ENCODE peak calls at places on chromosomes 1 and 21, in four cellular contexts. One of them, this sample, is unnamed.

GRCh38 chr1:205076245-205076761 is 8.0 kb downstream of the TMEM81 start:
- DNase-seq in K562: no peak
- DNase-seq in H1: no peak
- DNase-seq in HepG2: no peak
- DNase-seq in this sample: peak; percentile 24

GRCh38 chr1:156282143-156282478 is 514 bp downstream of the SMG5 start:
- DNase-seq in K562: no peak
- DNase-seq in H1: no peak
- DNase-seq in HepG2: no peak
- DNase-seq in this sample: no peak

GRCh38 chr21:42594616-42595280 is 58.7 kb upstream of the PDE9A start:
- DNase-seq in HepG2: no peak
- DNase-seq in K562: no peak
- DNase-seq in H1: no peak
- DNase-seq in this sample: no peak

GRCh38 chr1:87203890-87204289 is 124.8 kb upstream of the LMO4 start:
- DNase-seq in HepG2: no peak
- DNase-seq in H1: no peak
- DNase-seq in K562: no peak
- DNase-seq in this sample: no peak

GRCh38 chr1:203625623-203626189 is 926 bp upstream of the ATP2B4 start:
- DNase-seq in HepG2: peak; percentile 16
- DNase-seq in H1: no peak
- DNase-seq in K562: peak; percentile 77
- DNase-seq in this sample: peak; percentile 69

GRCh38 chr1:98323906-98324358 is 337.6 kb upstream of the SNX7 start:
- DNase-seq in K562: no peak
- DNase-seq in HepG2: no peak
- DNase-seq in H1: no peak
- DNase-seq in this sample: no peak

GRCh38 chr1:76901158-76901767 is 34.0 kb downstream of the ST6GALNAC5 start:
- DNase-seq in K562: peak; percentile 25
- DNase-seq in HepG2: peak; percentile 46
- DNase-seq in H1: peak; percentile 54
- DNase-seq in this sample: peak; percentile 58

GRCh38 chr1:214441119-214441518 is 110.3 kb downstream of the PTPN14 start:
- DNase-seq in HepG2: no peak
- DNase-seq in H1: no peak
- DNase-seq in K562: no peak
- DNase-seq in this sample: no peak

GRCh38 chr1:27527223-27527856 is 37.4 kb upstream of the WASF2 start:
- DNase-seq in H1: peak; percentile 94
- DNase-seq in K562: peak; percentile 87
- DNase-seq in HepG2: no peak
- DNase-seq in this sample: peak; percentile 64

GRCh38 chr1:57599233-57599994 is 175.6 kb upstream of the DAB1 start:
- DNase-seq in HepG2: no peak
- DNase-seq in K562: no peak
- DNase-seq in H1: no peak
- DNase-seq in this sample: no peak

GRCh38 chr1:68904472-68904871 is 407.6 kb upstream of the DEPDC1 start:
- DNase-seq in HepG2: no peak
- DNase-seq in H1: no peak
- DNase-seq in K562: no peak
- DNase-seq in this sample: no peak

GRCh38 chr1:9371391-9371935 is 78.8 kb downstream of the SPSB1 start:
- DNase-seq in K562: no peak
- DNase-seq in H1: no peak
- DNase-seq in HepG2: peak; percentile 11
- DNase-seq in this sample: no peak

GRCh38 chr1:184219414-184219813 is 167.4 kb upstream of the C1orf21 start:
- DNase-seq in HepG2: no peak
- DNase-seq in H1: no peak
- DNase-seq in K562: no peak
- DNase-seq in this sample: no peak

GRCh38 chr21:32741336-32741735 is 13.5 kb upstream of the SYNJ1 start:
- DNase-seq in HepG2: no peak
- DNase-seq in H1: no peak
- DNase-seq in K562: no peak
- DNase-seq in this sample: no peak

GRCh38 chr1:30171956-30172694 is 551.3 kb downstream of the MATN1 start:
- DNase-seq in K562: no peak
- DNase-seq in H1: no peak
- DNase-seq in HepG2: no peak
- DNase-seq in this sample: no peak

GRCh38 chr1:198318092-198318491 is 161.3 kb downstream of the NEK7 start:
- DNase-seq in HepG2: no peak
- DNase-seq in K562: no peak
- DNase-seq in H1: no peak
- DNase-seq in this sample: no peak

GRCh38 chr1:177732178-177732577 is 237.7 kb downstream of the SEC16B start:
- DNase-seq in HepG2: no peak
- DNase-seq in H1: no peak
- DNase-seq in K562: no peak
- DNase-seq in this sample: no peak

GRCh38 chr1:10459185-10459584 is 9.4 kb downstream of the CORT start:
- DNase-seq in H1: no peak
- DNase-seq in K562: peak; percentile 73
- DNase-seq in HepG2: peak; percentile 18
- DNase-seq in this sample: peak; percentile 15

DNA sequence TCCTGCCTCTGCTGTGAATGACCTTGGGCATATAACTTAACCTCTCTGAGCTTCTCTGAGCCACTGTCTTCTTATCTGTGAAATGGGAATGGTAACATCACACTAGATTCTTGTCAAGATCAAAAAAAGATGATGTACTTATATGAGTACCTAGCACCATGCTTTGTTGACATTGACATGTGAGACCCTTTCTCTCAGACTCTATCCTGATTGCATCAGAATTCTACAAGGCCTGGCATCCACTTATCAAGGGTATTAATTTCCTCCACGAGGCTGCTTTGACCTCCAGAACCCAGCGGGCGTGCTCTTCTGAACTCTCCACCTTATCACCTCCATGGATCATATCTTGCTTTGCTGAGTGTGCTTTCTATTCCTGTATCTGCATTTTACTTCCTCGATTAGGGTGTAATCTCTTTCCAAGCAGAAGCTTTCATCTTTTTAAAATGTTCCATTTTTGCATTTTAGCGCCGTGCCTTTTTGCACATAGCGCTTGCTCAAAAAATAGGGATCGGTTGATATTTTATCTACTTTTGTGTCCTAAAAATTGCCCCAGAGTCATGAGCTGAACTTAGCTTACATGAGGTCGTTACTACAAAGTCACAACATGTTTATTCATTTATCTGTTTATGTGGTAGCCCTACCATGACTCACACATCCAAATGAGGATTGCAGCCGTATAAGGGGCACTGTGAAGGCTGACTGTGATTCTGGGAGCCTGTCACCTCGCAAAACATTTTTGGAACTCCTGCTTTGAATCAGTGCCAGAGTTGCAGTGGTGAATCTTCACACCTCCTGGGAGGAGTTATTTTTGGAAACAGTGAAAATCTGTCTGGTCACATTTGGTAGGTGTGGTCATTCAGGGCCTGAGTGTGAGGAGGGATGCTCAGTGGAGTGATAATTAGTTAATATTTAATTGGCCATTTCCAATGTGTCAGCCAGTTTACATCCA is 63.2 kb downstream of the IER5 start:
- DNase-seq in HepG2: no peak
- DNase-seq in K562: peak; percentile 34
- DNase-seq in H1: no peak
- DNase-seq in this sample: no peak
- TF ChIP-seq JUND in HepG2: no peak
- TF ChIP-seq JUND in K562: peak; percentile 61
- TF ChIP-seq JUND in H1: no peak
- TF ChIP-seq JUND in this sample: no peak

DNA sequence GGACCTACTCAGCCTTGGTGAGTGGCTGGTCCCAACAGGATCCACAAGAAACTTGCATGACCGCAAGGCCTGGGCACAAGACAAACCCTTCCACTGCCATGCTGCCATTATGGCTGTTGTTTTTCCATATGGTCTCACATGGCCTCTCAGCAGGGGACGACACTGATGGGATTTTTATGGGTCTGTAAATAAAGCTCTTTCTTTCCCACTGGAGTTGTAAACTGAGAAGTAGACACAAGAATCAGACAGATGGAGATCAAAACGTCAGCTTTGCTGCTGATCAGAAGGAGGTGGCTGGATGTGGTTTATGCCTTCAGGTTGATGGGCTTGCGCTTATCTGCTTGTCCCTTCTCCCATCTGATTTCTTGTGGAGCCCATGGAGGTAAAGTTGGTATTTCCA is 138.1 kb upstream of the KCNJ6 start:
- DNase-seq in K562: no peak
- DNase-seq in HepG2: no peak
- DNase-seq in H1: no peak
- DNase-seq in this sample: no peak
- TF ChIP-seq JUND in K562: no peak
- TF ChIP-seq JUND in HepG2: no peak
- TF ChIP-seq JUND in H1: no peak
- TF ChIP-seq JUND in this sample: no peak

GRCh38 chr1:152185544-152186391 is 26.7 kb upstream of the RPTN start:
- DNase-seq in HepG2: peak; percentile 53
- DNase-seq in H1: peak; percentile 42
- DNase-seq in K562: peak; percentile 68
- DNase-seq in this sample: peak; percentile 90

GRCh38 chr1:152182942-152183341 is 23.9 kb upstream of the RPTN start:
- DNase-seq in K562: no peak
- DNase-seq in H1: no peak
- DNase-seq in HepG2: no peak
- DNase-seq in this sample: no peak

GRCh38 chr1:152186556-152187285 is 27.7 kb upstream of the RPTN start:
- DNase-seq in HepG2: no peak
- DNase-seq in K562: no peak
- DNase-seq in H1: no peak
- DNase-seq in this sample: no peak

GRCh38 chr1:152179566-152179965 is 20.5 kb upstream of the RPTN start:
- DNase-seq in K562: no peak
- DNase-seq in HepG2: no peak
- DNase-seq in H1: no peak
- DNase-seq in this sample: no peak

GRCh38 chr1:152182431-152182830 is 23.4 kb upstream of the RPTN start:
- DNase-seq in H1: no peak
- DNase-seq in K562: no peak
- DNase-seq in HepG2: no peak
- DNase-seq in this sample: no peak
- TF ChIP-seq JUND in H1: no peak
- TF ChIP-seq JUND in K562: no peak
- TF ChIP-seq JUND in HepG2: no peak
- TF ChIP-seq JUND in this sample: no peak

GRCh38 chr1:218259800-218260199 is 25.3 kb upstream of the RRP15 start:
- DNase-seq in HepG2: peak; percentile 7
- DNase-seq in K562: peak; percentile 36
- DNase-seq in H1: no peak
- DNase-seq in this sample: no peak
- TF ChIP-seq JUND in HepG2: no peak
- TF ChIP-seq JUND in K562: no peak
- TF ChIP-seq JUND in H1: no peak
- TF ChIP-seq JUND in this sample: no peak

DNA sequence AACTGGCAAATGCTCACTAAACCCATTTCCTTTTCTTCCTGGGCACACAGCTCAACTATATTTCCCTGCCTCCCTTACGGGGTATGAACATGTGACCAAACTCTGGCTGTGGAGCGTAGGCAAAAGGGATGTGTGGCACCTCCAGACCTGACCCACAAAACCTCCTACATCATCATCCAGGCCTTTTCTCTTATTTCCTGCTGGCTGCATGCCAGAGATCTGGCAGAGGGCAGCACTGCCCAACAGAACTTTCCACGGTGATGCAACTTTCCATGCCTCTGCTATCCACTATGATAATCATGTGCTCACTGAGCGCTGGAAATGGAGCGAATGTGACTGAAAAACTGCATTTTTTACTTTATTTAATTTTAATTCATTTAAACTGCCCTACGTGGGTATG is 99.6 kb upstream of the CACNA1E start:
- DNase-seq in K562: no peak
- DNase-seq in HepG2: no peak
- DNase-seq in H1: no peak
- DNase-seq in this sample: no peak
- TF ChIP-seq JUND in K562: no peak
- TF ChIP-seq JUND in HepG2: no peak
- TF ChIP-seq JUND in H1: no peak
- TF ChIP-seq JUND in this sample: no peak

This sample was measured in T47D.